ENCODE peak calls at places on chromosomes 3 and 15, in five cellular contexts. G is AG09319, S is GM20000, Y is astrocyte of the spinal cord, E is GM12865. A is an unnamed sample.
A peak's percentile ranks its signal among the peaks of the same experiment; 100 is the strongest.

GRCh38 chr3:33658971-33659848 is 58.8 kb downstream of the CLASP2 start:
- DNase-seq in E (peak; percentile 28), S (peak; percentile 69), G (no peak), Y (peak; percentile 89), A (no peak)

GRCh38 chr3:100001514-100002270 is 112.6 kb downstream of the FILIP1L start:
- DNase-seq in E (no peak), Y (no peak), G (no peak), S (no peak), A (no peak)

GRCh38 chr3:169493512-169494141 is 169.9 kb downstream of the MECOM start:
- DNase-seq in S (no peak), G (no peak), E (no peak), Y (no peak), A (no peak)

GRCh38 chr3:76021376-76021775 is 236.0 kb upstream of the ZNF717 start:
- DNase-seq in E (no peak), G (no peak), S (no peak), Y (peak; percentile 35), A (no peak)

GRCh38 chr3:188358787-188359493 is 205.0 kb downstream of the LPP start:
- DNase-seq in Y (no peak), E (peak; percentile 53), G (no peak), S (no peak), A (no peak)

GRCh38 chr15:63749330-63749942 is 84.3 kb downstream of the HERC1 start:
- DNase-seq in G (no peak), Y (no peak), E (no peak), S (no peak), A (no peak)

GRCh38 chr3:56801151-56801596 is 575 bp downstream of the ARHGEF3 start:
- DNase-seq in Y (no peak), G (no peak), S (peak; percentile 25), E (peak; percentile 26), A (no peak)

GRCh38 chr3:55166577-55167555 is 239.0 kb upstream of the LRTM1 start:
- DNase-seq in G (no peak), E (peak; percentile 5), S (no peak), Y (no peak), A (no peak)

GRCh38 chr3:118817748-118818165 is 216.9 kb downstream of the IGSF11 start:
- DNase-seq in E (peak; percentile 78), Y (peak; percentile 54), S (peak; percentile 49), G (peak; percentile 25), A (no peak)

GRCh38 chr3:51955893-51956770 is 951 bp downstream of the GPR62 start:
- DNase-seq in Y (peak; percentile 38), E (no peak), S (peak; percentile 72), G (no peak), A (no peak)

GRCh38 chr15:70875001-70875782 is 17.0 kb downstream of the THAP10 start:
- DNase-seq in S (no peak), G (no peak), Y (peak; percentile 58), E (no peak), A (no peak)
- TF ChIP-seq CTCF in S (no peak), G (peak; percentile 77), Y (peak; percentile 71), E (peak; percentile 22), A (peak; percentile 34)

DNA sequence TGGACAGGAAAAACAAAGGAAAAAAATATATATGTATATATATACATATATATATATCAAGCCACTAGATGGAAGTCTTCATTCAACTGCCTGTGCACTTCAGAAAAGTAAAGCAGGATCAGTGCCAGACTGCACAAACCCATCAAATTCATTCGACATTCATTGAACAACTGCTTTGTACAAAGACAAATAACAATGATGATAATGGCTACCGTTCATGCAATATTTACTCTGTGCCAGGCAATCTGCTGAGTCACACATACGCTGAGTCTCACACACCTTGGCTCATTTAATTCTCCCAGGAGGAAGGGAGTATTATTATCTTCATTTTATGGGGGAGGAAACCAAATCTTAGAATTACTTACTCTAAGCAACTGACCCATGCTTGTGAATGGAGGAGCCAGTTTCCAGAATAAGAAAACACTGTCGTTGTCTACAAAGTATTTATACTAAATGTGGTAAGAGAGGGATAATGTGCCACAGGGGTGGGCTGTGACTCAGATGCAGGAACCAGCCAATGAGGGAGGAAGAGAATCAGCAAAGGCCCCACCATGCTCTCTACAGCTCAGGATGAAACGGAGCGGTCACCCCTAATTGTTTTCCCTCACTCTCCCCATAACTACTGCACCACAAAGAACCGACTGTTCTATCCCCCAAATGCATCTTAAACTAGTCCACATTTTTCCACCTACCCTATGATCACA is 44.4 kb downstream of the BFSP2 start:
- DNase-seq in E (peak; percentile 55), S (no peak), Y (peak; percentile 49), G (no peak), A (no peak)
- TF ChIP-seq CTCF in E (no peak), S (no peak), Y (peak; percentile 17), G (no peak), A (no peak)

DNA sequence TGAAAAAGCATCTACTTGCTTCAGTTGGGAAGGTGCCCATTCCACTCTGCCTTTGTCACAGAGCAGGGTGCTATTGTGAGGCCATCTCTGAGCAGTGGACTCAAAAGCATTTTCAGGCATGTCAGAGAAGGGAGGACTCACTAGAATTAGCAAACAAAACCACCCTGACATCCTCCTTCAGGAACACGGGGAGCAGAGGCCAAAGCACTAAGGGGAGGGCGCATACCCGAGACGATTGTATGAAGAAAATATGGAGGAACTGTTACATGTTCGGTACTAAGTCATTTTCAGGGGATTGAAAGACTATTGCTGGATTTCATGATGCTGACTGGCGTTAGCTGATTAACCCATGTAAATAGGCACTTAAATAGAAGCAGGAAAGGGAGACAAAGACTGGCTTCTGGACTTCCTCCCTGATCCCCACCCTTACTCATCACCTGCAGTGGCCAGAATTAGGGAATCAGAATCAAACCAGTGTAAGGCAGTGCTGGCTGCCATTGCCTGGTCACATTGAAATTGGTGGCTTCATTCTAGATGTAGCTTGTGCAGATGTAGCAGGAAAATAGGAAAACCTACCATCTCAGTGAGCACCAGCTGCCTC is 14.8 kb downstream of the THBS1 start:
- DNase-seq in S (no peak), E (no peak), Y (peak; percentile 27), G (peak; percentile 50), A (no peak)
- TF ChIP-seq CTCF in S (no peak), E (no peak), Y (no peak), G (no peak), A (no peak)

GRCh38 chr15:84863480-84864428 is 20.7 kb upstream of the SLC28A1 start:
- DNase-seq in Y (no peak), S (no peak), E (no peak), G (no peak), A (no peak)
- TF ChIP-seq CTCF in Y (no peak), S (no peak), E (no peak), G (peak; percentile 23), A (no peak)

A was measured in D721Med.